ENCODE peak calls at places on chromosomes 1 and 21, in ten cellular contexts. One of them, this sample, is unnamed.

GRCh38 chr21:42753804-42754203 is 100.4 kb downstream of the PDE9A start:
- DNase-seq in lower lobe of right lung: no peak
- DNase-seq in choroid plexus epithelial cell: no peak
- DNase-seq in activated T-cell treated with anti-CD3 and anti-CD28 coated beads, Interleukin-2, amount 50 U/mL, for 1 hour: no peak
- DNase-seq in T47D: no peak
- DNase-seq in progenitor cell of endocrine pancreas: no peak
- DNase-seq in T-helper 9 cell: no peak
- DNase-seq in activated gamma-delta T cell treated with Interleukin-2 at 50 U/mL for 16 hours: no peak
- DNase-seq in fibroblast of lung: no peak
- DNase-seq in A172: no peak
- DNase-seq in this sample: no peak

GRCh38 chr1:184116287-184116686 is 64.8 kb downstream of the TSEN15 start:
- DNase-seq in choroid plexus epithelial cell: peak; percentile 5
- DNase-seq in T47D: no peak
- DNase-seq in fibroblast of lung: no peak
- DNase-seq in activated T-cell treated with anti-CD3 and anti-CD28 coated beads, Interleukin-2, amount 50 U/mL, for 1 hour: no peak
- DNase-seq in activated gamma-delta T cell treated with Interleukin-2 at 50 U/mL for 16 hours: no peak
- DNase-seq in A172: no peak
- DNase-seq in lower lobe of right lung: no peak
- DNase-seq in progenitor cell of endocrine pancreas: no peak
- DNase-seq in T-helper 9 cell: no peak
- DNase-seq in this sample: no peak

GRCh38 chr1:41482906-41483895 is 1.3 kb downstream of the EDN2 start:
- DNase-seq in progenitor cell of endocrine pancreas: no peak
- DNase-seq in fibroblast of lung: no peak
- DNase-seq in activated gamma-delta T cell treated with Interleukin-2 at 50 U/mL for 16 hours: no peak
- DNase-seq in activated T-cell treated with anti-CD3 and anti-CD28 coated beads, Interleukin-2, amount 50 U/mL, for 1 hour: no peak
- DNase-seq in lower lobe of right lung: peak; percentile 44
- DNase-seq in T-helper 9 cell: no peak
- DNase-seq in T47D: no peak
- DNase-seq in A172: no peak
- DNase-seq in choroid plexus epithelial cell: no peak
- DNase-seq in this sample: no peak

GRCh38 chr1:200400556-200400955 is 9.3 kb downstream of the ZNF281 start:
- DNase-seq in activated gamma-delta T cell treated with Interleukin-2 at 50 U/mL for 16 hours: no peak
- DNase-seq in T47D: no peak
- DNase-seq in activated T-cell treated with anti-CD3 and anti-CD28 coated beads, Interleukin-2, amount 50 U/mL, for 1 hour: no peak
- DNase-seq in choroid plexus epithelial cell: no peak
- DNase-seq in lower lobe of right lung: no peak
- DNase-seq in A172: no peak
- DNase-seq in T-helper 9 cell: no peak
- DNase-seq in progenitor cell of endocrine pancreas: no peak
- DNase-seq in fibroblast of lung: no peak
- DNase-seq in this sample: no peak

GRCh38 chr21:45855248-45855801 is 126.2 kb upstream of the COL6A1 start:
- DNase-seq in progenitor cell of endocrine pancreas: no peak
- DNase-seq in T47D: no peak
- DNase-seq in choroid plexus epithelial cell: no peak
- DNase-seq in activated T-cell treated with anti-CD3 and anti-CD28 coated beads, Interleukin-2, amount 50 U/mL, for 1 hour: no peak
- DNase-seq in fibroblast of lung: no peak
- DNase-seq in A172: no peak
- DNase-seq in T-helper 9 cell: no peak
- DNase-seq in lower lobe of right lung: no peak
- DNase-seq in activated gamma-delta T cell treated with Interleukin-2 at 50 U/mL for 16 hours: no peak
- DNase-seq in this sample: peak; percentile 41

GRCh38 chr1:217562229-217562878 is 68.5 kb downstream of the GPATCH2 start:
- DNase-seq in T47D: no peak
- DNase-seq in choroid plexus epithelial cell: peak; percentile 88
- DNase-seq in activated T-cell treated with anti-CD3 and anti-CD28 coated beads, Interleukin-2, amount 50 U/mL, for 1 hour: no peak
- DNase-seq in activated gamma-delta T cell treated with Interleukin-2 at 50 U/mL for 16 hours: no peak
- DNase-seq in progenitor cell of endocrine pancreas: no peak
- DNase-seq in T-helper 9 cell: no peak
- DNase-seq in lower lobe of right lung: no peak
- DNase-seq in A172: peak; percentile 79
- DNase-seq in fibroblast of lung: peak; percentile 87
- DNase-seq in this sample: no peak

GRCh38 chr1:191368891-191369654 is 789.2 kb upstream of the RGS18 start:
- DNase-seq in progenitor cell of endocrine pancreas: no peak
- DNase-seq in lower lobe of right lung: no peak
- DNase-seq in choroid plexus epithelial cell: no peak
- DNase-seq in activated T-cell treated with anti-CD3 and anti-CD28 coated beads, Interleukin-2, amount 50 U/mL, for 1 hour: no peak
- DNase-seq in T47D: no peak
- DNase-seq in activated gamma-delta T cell treated with Interleukin-2 at 50 U/mL for 16 hours: no peak
- DNase-seq in T-helper 9 cell: no peak
- DNase-seq in A172: peak; percentile 6
- DNase-seq in fibroblast of lung: no peak
- DNase-seq in this sample: no peak

GRCh38 chr1:21665711-21666571 is 3.2 kb downstream of the RAP1GAP start:
- DNase-seq in A172: no peak
- DNase-seq in activated T-cell treated with anti-CD3 and anti-CD28 coated beads, Interleukin-2, amount 50 U/mL, for 1 hour: no peak
- DNase-seq in lower lobe of right lung: no peak
- DNase-seq in progenitor cell of endocrine pancreas: no peak
- DNase-seq in fibroblast of lung: no peak
- DNase-seq in T47D: no peak
- DNase-seq in activated gamma-delta T cell treated with Interleukin-2 at 50 U/mL for 16 hours: no peak
- DNase-seq in choroid plexus epithelial cell: no peak
- DNase-seq in T-helper 9 cell: no peak
- DNase-seq in this sample: no peak

GRCh38 chr21:45378258-45378966 is 26.6 kb upstream of the COL18A1 start:
- DNase-seq in T47D: no peak
- DNase-seq in lower lobe of right lung: peak; percentile 32
- DNase-seq in activated T-cell treated with anti-CD3 and anti-CD28 coated beads, Interleukin-2, amount 50 U/mL, for 1 hour: no peak
- DNase-seq in fibroblast of lung: peak; percentile 37
- DNase-seq in activated gamma-delta T cell treated with Interleukin-2 at 50 U/mL for 16 hours: no peak
- DNase-seq in choroid plexus epithelial cell: peak; percentile 45
- DNase-seq in T-helper 9 cell: no peak
- DNase-seq in A172: no peak
- DNase-seq in progenitor cell of endocrine pancreas: no peak
- DNase-seq in this sample: no peak

This sample was measured in upper lobe of left lung.